ENCODE peak calls at places on chromosomes 7 and 10, in nine cellular contexts. G, C, L, X, B, P, V, R and I are unnamed samples. For H3K9me3, the result is how much of the 10 kb centered on the place peaks cover.

GRCh38 chr7:101618207-101618839 is 10.8 kb downstream of the MYL10 start:
- DNase-seq in G (no peak), C (peak), L (no peak), X (no peak), B (no peak), P (no peak), V (no peak), R (no peak), I (no peak)

GRCh38 chr7:73369009-73369408 is 41.0 kb downstream of the FKBP6 start:
- DNase-seq in G (no peak), C (no peak), L (no peak), X (no peak), B (no peak), P (no peak), V (no peak), R (no peak), I (no peak)

GRCh38 chr10:85612378-85612775 is 754.2 kb downstream of the GRID1 start:
- DNase-seq in G (peak), C (no peak), L (no peak), X (peak), B (peak), P (no peak), V (no peak), R (no peak), I (no peak)

GRCh38 chr10:8908013-8908412 is 853.5 kb downstream of the GATA3 start:
- DNase-seq in G (no peak), C (no peak), L (peak), X (no peak), B (no peak), P (no peak), V (no peak), R (no peak), I (no peak)

GRCh38 chr7:46933596-46933995 is 648.3 kb downstream of the TNS3 start:
- DNase-seq in G (no peak), C (peak), L (no peak), X (no peak), B (no peak), P (no peak), V (no peak), R (no peak), I (no peak)

GRCh38 chr10:44906476-44906875 is 4.7 kb upstream of the TMEM72 start:
- DNase-seq in G (no peak), C (no peak), L (no peak), X (no peak), B (no peak), P (no peak), V (no peak), R (no peak), I (no peak)

GRCh38 chr7:875051-875450 is 1.3 kb upstream of the GET4 start:
- DNase-seq in G (no peak), C (no peak), L (no peak), X (no peak), B (no peak), P (no peak), V (no peak), R (no peak), I (no peak)

GRCh38 chr7:138657854-138658386 is 43.2 kb downstream of the SVOPL start:
- DNase-seq in G (no peak), C (no peak), L (no peak), X (no peak), B (no peak), P (no peak), V (no peak), R (no peak), I (no peak)

GRCh38 chr7:46589282-46589681 is 668.2 kb upstream of the IGFBP3 start:
- DNase-seq in G (no peak), C (no peak), L (no peak), X (no peak), B (no peak), P (no peak), V (no peak), R (no peak), I (no peak)

GRCh38 chr10:63069318-63069717 is 63.8 kb upstream of the NRBF2 start:
- DNase-seq in G (no peak), C (no peak), L (no peak), X (no peak), B (no peak), P (no peak), V (no peak), R (no peak), I (no peak)

GRCh38 chr10:103895458-103896186 is 22.4 kb downstream of the STN1 start:
- DNase-seq in G (no peak), C (peak), L (no peak), X (no peak), B (peak), P (no peak), V (peak), R (no peak), I (no peak)

GRCh38 chr7:106346678-106347217 is 62.0 kb upstream of the NAMPT start:
- DNase-seq in G (peak), C (peak), L (no peak), X (no peak), B (peak), P (no peak), V (no peak), R (no peak), I (no peak)

GRCh38 chr10:63901916-63902315 is 380.7 kb downstream of the REEP3 start:
- DNase-seq in G (no peak), C (peak), L (no peak), X (no peak), B (no peak), P (no peak), V (no peak), R (no peak), I (no peak)

GRCh38 chr7:112069879-112070321 is 136.3 kb downstream of the DOCK4 start:
- DNase-seq in G (no peak), C (no peak), L (no peak), X (no peak), B (no peak), P (no peak), V (no peak), R (no peak), I (no peak)

GRCh38 chr7:124552217-124552616 is 213.4 kb downstream of the GPR37 start:
- DNase-seq in G (no peak), C (no peak), L (no peak), X (no peak), B (no peak), P (no peak), V (no peak), R (no peak), I (no peak)

GRCh38 chr7:16524332-16524731 is 2.3 kb upstream of the LRRC72 start:
- DNase-seq in G (no peak), C (no peak), L (no peak), X (no peak), B (no peak), P (no peak), V (no peak), R (no peak), I (no peak)

GRCh38 chr7:45451636-45452035 is 122.5 kb upstream of the ADCY1 start:
- DNase-seq in G (no peak), C (no peak), L (no peak), X (no peak), B (no peak), P (no peak), V (no peak), R (no peak), I (no peak)

GRCh38 chr10:53836638-53837037 is 964.4 kb downstream of the PCDH15 start:
- DNase-seq in G (no peak), C (no peak), L (no peak), X (no peak), B (no peak), P (no peak), V (no peak), R (no peak), I (no peak)

GRCh38 chr7:44709011-44709915 is 39.4 kb upstream of the ZMIZ2 start:
- DNase-seq in G (no peak), C (no peak), L (no peak), X (no peak), B (no peak), P (no peak), V (no peak), R (no peak), I (no peak)

GRCh38 chr10:22252801-22253577 is 35.2 kb upstream of the EBLN1 start:
- DNase-seq in G (peak), C (no peak), L (peak), X (peak), B (peak), P (no peak), V (peak), R (peak), I (peak)

GRCh38 chr10:127907411-127908105 is 655 bp downstream of the PTPRE start:
- DNase-seq in G (no peak), C (no peak), L (no peak), X (no peak), B (no peak), P (no peak), V (peak), R (peak), I (no peak)

GRCh38 chr10:69856601-69857166 is 55.0 kb downstream of the COL13A1 start:
- DNase-seq in G (no peak), C (no peak), L (no peak), X (no peak), B (no peak), P (no peak), V (no peak), R (no peak), I (no peak)

GRCh38 chr10:72702868-72703581 is 11.1 kb downstream of the MCU start:
- DNase-seq in G (no peak), C (no peak), L (no peak), X (no peak), B (peak), P (no peak), V (no peak), R (no peak), I (no peak)

GRCh38 chr7:56063882-56064625 is at the start of gene SUMF2:
- DNase-seq in G (peak), C (peak), L (peak), X (peak), B (peak), P (peak), V (peak), R (peak), I (peak)

GRCh38 chr10:122701652-122702051 is 2.0 kb upstream of the C10orf120 start:
- DNase-seq in G (no peak), C (no peak), L (no peak), X (no peak), B (no peak), P (no peak), V (no peak), R (no peak), I (no peak)

GRCh38 chr7:30224511-30225031 is 59.8 kb upstream of the ZNRF2 start:
- DNase-seq in G (no peak), C (peak), L (no peak), X (no peak), B (no peak), P (no peak), V (no peak), R (no peak), I (no peak)

GRCh38 chr7:64371116-64371515 is 57.4 kb downstream of the ZNF736 start:
- DNase-seq in G (no peak), C (no peak), L (no peak), X (no peak), B (no peak), P (no peak), V (no peak), R (no peak), I (no peak)
- H3K9me3 ChIP-seq in G (under half), C (under half), L (half or more), X (under half), B (half or more), P (under half), V (under half), R (under half), I (under half)

DNA sequence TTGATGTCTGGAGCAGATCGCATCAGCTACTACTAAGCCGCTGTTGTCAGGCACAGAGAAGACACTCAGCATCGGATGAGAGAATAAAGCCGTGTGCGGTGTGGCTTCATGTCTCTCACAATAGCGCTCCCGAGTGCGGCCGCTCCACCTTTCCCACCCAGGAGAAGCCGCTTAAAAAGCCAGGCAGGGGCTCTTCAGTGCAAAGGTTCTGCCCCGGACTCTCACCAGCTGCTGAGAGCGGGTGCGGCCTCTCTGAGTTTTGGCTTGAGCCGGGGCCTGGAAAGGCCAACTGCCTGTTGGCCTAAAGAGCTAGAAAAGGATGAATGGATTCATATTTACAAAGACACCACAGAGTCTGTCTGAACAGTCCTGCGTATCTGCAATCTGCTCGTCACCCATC is 600.6 kb downstream of the DNAJB6 start:
- DNase-seq in G (no peak), C (no peak), L (no peak), X (no peak), B (no peak), P (no peak), V (no peak), R (no peak), I (no peak)
- H3K9me3 ChIP-seq in G (under half), C (under half), L (under half), X (under half), B (under half), P (under half), V (under half), R (under half), I (under half)

DNA sequence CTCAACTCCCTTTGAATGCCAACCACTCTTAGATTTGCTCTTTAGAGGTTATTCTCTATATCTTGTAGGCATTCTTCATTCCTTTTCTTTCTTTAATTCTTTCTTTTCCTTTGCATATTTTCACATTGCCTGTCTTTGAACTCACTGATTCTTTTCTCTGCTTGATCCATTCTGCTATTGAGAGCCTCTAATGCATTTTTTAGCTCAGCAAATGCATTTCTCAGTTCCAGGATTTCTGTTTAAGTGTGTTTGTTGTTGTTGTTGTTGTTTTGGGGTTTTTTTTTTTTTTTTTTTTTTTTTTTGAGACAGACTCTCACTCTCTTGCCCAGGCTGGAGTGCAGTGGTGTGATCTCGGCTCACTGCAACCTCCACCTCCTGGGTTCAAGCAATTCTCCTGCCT is 71.6 kb downstream of the FBXL13 start:
- DNase-seq in G (no peak), C (no peak), L (no peak), X (no peak), B (no peak), P (no peak), V (no peak), R (no peak), I (no peak)
- H3K9me3 ChIP-seq in G (under half), C (under half), L (under half), X (under half), B (under half), P (under half), V (under half), R (under half), I (under half)

GRCh38 chr10:18563003-18563726 is 88.2 kb downstream of the NSUN6 start:
- DNase-seq in G (no peak), C (no peak), L (no peak), X (no peak), B (no peak), P (no peak), V (no peak), R (no peak), I (no peak)
- H3K9me3 ChIP-seq in G (under half), C (under half), L (half or more), X (under half), B (under half), P (under half), V (under half), R (under half), I (under half)

GRCh38 chr10:82234173-82234572 is 359.2 kb downstream of the NRG3 start:
- DNase-seq in G (no peak), C (no peak), L (no peak), X (no peak), B (no peak), P (no peak), V (no peak), R (no peak), I (no peak)

GRCh38 chr10:82242778-82243177 is 367.8 kb downstream of the NRG3 start:
- DNase-seq in G (no peak), C (no peak), L (no peak), X (no peak), B (no peak), P (no peak), V (no peak), R (no peak), I (no peak)

GRCh38 chr10:82240408-82240807 is 365.4 kb downstream of the NRG3 start:
- DNase-seq in G (no peak), C (no peak), L (no peak), X (no peak), B (no peak), P (no peak), V (no peak), R (no peak), I (no peak)

DNA sequence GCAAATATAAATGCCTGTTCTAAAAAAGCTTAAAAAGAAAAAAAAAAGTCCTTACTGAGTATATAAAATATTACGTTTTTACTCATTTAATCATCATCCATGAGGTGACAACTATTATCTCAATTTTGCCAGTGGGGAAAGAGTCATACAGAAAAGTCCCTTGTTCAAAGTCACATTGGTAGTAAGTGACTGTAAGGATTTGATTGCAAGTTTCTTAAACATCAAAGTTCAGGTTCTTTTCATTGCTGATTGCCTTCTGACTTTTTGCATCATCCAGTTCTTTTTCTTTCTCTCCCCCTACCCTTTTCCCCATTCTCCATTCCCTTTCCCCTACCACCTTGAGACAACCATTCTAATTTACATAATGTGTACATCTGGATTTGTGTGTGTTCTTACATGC is 363.3 kb downstream of the NRG3 start:
- DNase-seq in G (no peak), C (no peak), L (no peak), X (no peak), B (no peak), P (no peak), V (no peak), R (no peak), I (no peak)
- H3K9me3 ChIP-seq in G (under half), C (under half), L (under half), X (under half), B (under half), P (under half), V (under half), R (under half), I (under half)